ENCODE peak calls at places on chromosomes 11 and 22, in six cellular contexts. L is adrenal gland, H is transverse colon, J is K562, T is tibial nerve, P is endothelial cell of umbilical vein. R is an unnamed sample.

GRCh38 chr11:76334826-76335389 is 46.0 kb downstream of the THAP12 start:
- DNase-seq in L (no peak), H (no peak), J (no peak), T (no peak), P (no peak), R (no peak)

GRCh38 chr22:36457688-36458450 is 23.6 kb downstream of the TXN2 start:
- DNase-seq in L (peak), H (no peak), J (no peak), T (no peak), P (no peak), R (no peak)

GRCh38 chr11:77879218-77879617 is 58.3 kb downstream of the AAMDC start:
- DNase-seq in L (peak), H (no peak), J (no peak), T (peak), P (no peak), R (no peak)

GRCh38 chr11:133956650-133957633 is at the start of gene IGSF9B:
- DNase-seq in L (peak), H (peak), J (peak), T (peak), P (peak), R (peak)

GRCh38 chr11:79860336-79860735 is 419.5 kb upstream of the TENM4 start:
- DNase-seq in L (no peak), H (no peak), J (no peak), T (no peak), P (no peak), R (no peak)

GRCh38 chr11:63918576-63919171 is 1.7 kb upstream of the RCOR2 start:
- DNase-seq in L (no peak), H (no peak), J (peak), T (no peak), P (no peak), R (no peak)

GRCh38 chr22:47205081-47205491 is 442.6 kb downstream of the TBC1D22A start:
- DNase-seq in L (no peak), H (no peak), J (no peak), T (no peak), P (no peak), R (no peak)

GRCh38 chr22:24066872-24067271 is 55.8 kb downstream of the CABIN1 start:
- DNase-seq in L (no peak), H (peak), J (no peak), T (no peak), P (no peak), R (no peak)

GRCh38 chr22:24008381-24009226 is 2.5 kb upstream of the CABIN1 start:
- DNase-seq in L (no peak), H (no peak), J (no peak), T (no peak), P (no peak), R (no peak)

GRCh38 chr11:72224587-72225410 is at the start of gene INPPL1:
- DNase-seq in L (peak), H (peak), J (peak), T (no peak), P (no peak), R (peak)

GRCh38 chr11:93063101-93063500 is 93.7 kb downstream of the MTNR1B start:
- DNase-seq in L (no peak), H (no peak), J (no peak), T (no peak), P (no peak), R (no peak)

GRCh38 chr22:21447694-21448402 is 19.3 kb upstream of the TMEM191C start:
- DNase-seq in L (no peak), H (no peak), J (peak), T (no peak), P (no peak), R (peak)

GRCh38 chr11:103633037-103633788 is 403.2 kb upstream of the DDI1 start:
- DNase-seq in L (no peak), H (no peak), J (no peak), T (no peak), P (peak), R (no peak)

GRCh38 chr11:12411806-12412727 is 34.7 kb downstream of the PARVA start:
- DNase-seq in L (peak), H (peak), J (peak), T (peak), P (peak), R (no peak)

GRCh38 chr22:49102367-49102766 is 725.3 kb downstream of the BRD1 start:
- DNase-seq in L (no peak), H (no peak), J (no peak), T (no peak), P (no peak), R (no peak)

GRCh38 chr11:15216678-15217077 is 102.0 kb downstream of the INSC start:
- DNase-seq in L (no peak), H (no peak), J (peak), T (no peak), P (no peak), R (no peak)

GRCh38 chr11:58286249-58286648 is 18.2 kb upstream of the OR10W1 start:
- DNase-seq in L (no peak), H (peak), J (peak), T (no peak), P (peak), R (no peak)

GRCh38 chr11:60914620-60915249 is 777 bp downstream of the TMEM109 start:
- DNase-seq in L (peak), H (peak), J (peak), T (no peak), P (peak), R (no peak)

GRCh38 chr22:50621491-50621880 is 6.5 kb downstream of the ARSA start:
- DNase-seq in L (no peak), H (peak), J (no peak), T (no peak), P (no peak), R (no peak)

GRCh38 chr11:114250180-114250579 is 46.0 kb upstream of the NNMT start:
- DNase-seq in L (no peak), H (no peak), J (no peak), T (no peak), P (no peak), R (no peak)

GRCh38 chr11:76408171-76408965 is 27.2 kb downstream of the GVQW3 start:
- DNase-seq in L (no peak), H (no peak), J (no peak), T (no peak), P (peak), R (no peak)

GRCh38 chr11:7089328-7090251 is 792 bp downstream of the RBMXL2 start:
- DNase-seq in L (no peak), H (no peak), J (no peak), T (no peak), P (no peak), R (no peak)

GRCh38 chr22:23128269-23129108 is 13.3 kb downstream of the RSPH14 start:
- DNase-seq in L (peak), H (peak), J (peak), T (peak), P (peak), R (peak)

GRCh38 chr11:62755086-62755615 is 1.2 kb upstream of the ZBTB3 start:
- DNase-seq in L (no peak), H (no peak), J (no peak), T (no peak), P (no peak), R (no peak)

GRCh38 chr11:117749541-117749910 is 47.5 kb downstream of the DSCAML1 start:
- DNase-seq in L (no peak), H (no peak), J (no peak), T (no peak), P (no peak), R (no peak)

GRCh38 chr22:37904572-37905533 is 1.2 kb upstream of the MICALL1 start:
- DNase-seq in L (peak), H (peak), J (peak), T (peak), P (peak), R (no peak)

DNA sequence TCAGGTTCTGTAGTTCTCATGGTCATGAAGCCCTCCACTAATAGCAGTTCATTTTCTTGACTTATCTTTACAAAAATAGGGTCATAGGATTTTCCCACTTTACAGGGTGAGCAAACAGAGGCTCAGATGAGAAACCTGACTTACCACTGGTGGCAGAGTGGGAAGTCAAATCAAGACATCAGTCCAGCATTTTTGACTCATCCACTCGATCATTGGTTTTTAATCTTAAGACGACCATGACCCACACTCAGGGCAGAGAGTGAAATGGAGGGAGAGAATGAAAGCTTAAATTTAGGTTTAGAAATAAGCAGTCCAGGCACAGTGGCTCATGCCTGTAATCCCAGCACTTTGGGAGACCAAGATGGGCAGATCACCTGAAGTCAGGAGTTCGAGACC is 42.1 kb downstream of the RTL6 start:
- DNase-seq in L (no peak), H (no peak), J (no peak), T (no peak), P (no peak), R (no peak)
- TF ChIP-seq POLR2A in L (no peak), H (no peak), J (no peak), T (no peak), P (no peak), R (no peak)

GRCh38 chr11:122205036-122205435 is 89.0 kb upstream of the BLID start:
- DNase-seq in L (no peak), H (no peak), J (no peak), T (no peak), P (no peak), R (no peak)
- H3K27ac ChIP-seq in L (no peak), H (no peak), J (no peak), T (peak), P (no peak), R (no peak)

GRCh38 chr22:19971276-19972124 is 29.9 kb upstream of the TXNRD2 start:
- DNase-seq in L (no peak), H (no peak), J (no peak), T (no peak), P (no peak), R (no peak)
- TF ChIP-seq POLR2A in L (no peak), H (peak), J (no peak), T (no peak), P (peak), R (no peak)

GRCh38 chr22:40452730-40453487 is 82.5 kb downstream of the SGSM3 start:
- DNase-seq in L (no peak), H (no peak), J (no peak), T (no peak), P (no peak), R (no peak)
- H3K27ac ChIP-seq in L (no peak), H (no peak), J (no peak), T (peak), P (no peak), R (no peak)

GRCh38 chr22:40177738-40178416 is at the start of gene TNRC6B:
- DNase-seq in L (peak), H (peak), J (peak), T (peak), P (peak), R (peak)

GRCh38 chr22:40178417-40179409 is 988 bp downstream of the TNRC6B start:
- DNase-seq in L (peak), H (peak), J (no peak), T (peak), P (peak), R (peak)

GRCh38 chr22:40179535-40179934 is 1.8 kb downstream of the TNRC6B start:
- DNase-seq in L (no peak), H (no peak), J (no peak), T (no peak), P (no peak), R (no peak)

GRCh38 chr22:40175571-40176105 is 2.1 kb upstream of the TNRC6B start:
- DNase-seq in L (no peak), H (no peak), J (no peak), T (peak), P (peak), R (no peak)

DNA sequence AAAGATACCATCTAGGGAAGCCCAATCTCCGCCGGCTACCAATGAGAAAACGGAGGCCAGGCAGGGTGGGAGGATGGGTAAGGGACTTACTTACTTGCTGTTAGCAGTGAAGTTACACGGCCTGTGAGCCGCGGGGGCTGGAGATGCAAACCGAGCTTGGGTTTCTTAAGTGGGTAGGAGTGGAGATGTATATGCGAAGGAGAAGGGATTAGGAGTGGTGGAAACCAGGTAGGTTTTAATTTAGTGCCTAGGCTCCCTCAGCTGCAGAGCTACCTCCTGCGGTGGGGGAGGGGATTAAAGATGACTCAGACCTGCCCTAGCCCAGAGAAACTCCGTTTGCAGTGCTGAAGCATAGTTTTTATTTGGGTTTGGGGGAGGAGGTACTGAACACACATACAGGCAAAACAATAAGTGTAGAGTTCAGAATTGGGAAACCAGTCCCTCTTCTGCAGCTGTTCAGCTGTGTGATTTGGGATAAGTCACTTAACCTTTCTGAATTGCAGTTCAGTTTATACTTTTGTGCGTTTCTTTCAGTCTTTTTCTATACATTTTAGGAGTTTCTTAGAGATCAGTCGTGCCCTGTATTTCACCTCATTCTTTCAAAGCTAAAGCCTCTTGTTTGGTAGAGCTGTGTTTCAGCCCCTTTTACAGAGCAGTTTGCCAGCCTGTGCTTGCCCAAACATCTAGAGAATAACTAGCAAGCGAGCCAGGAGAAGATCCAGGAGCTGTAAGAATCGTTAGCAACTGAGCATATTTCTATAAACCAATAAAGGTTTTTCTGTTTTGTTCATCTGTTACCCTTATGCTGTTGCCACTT is 596 bp upstream of the TNRC6B start:
- DNase-seq in L (peak), H (peak), J (peak), T (peak), P (peak), R (peak)
- TF ChIP-seq POLR2A in L (no peak), H (no peak), J (no peak), T (no peak), P (no peak), R (no peak)

GRCh38 chr11:85665756-85666155 is 827 bp upstream of the CREBZF start:
- DNase-seq in L (no peak), H (no peak), J (no peak), T (no peak), P (no peak), R (no peak)

GRCh38 chr11:85663781-85664560 is 958 bp downstream of the CREBZF start:
- DNase-seq in L (peak), H (peak), J (peak), T (peak), P (peak), R (peak)

GRCh38 chr11:85661972-85662664 is 2.8 kb downstream of the CREBZF start:
- DNase-seq in L (no peak), H (no peak), J (no peak), T (no peak), P (peak), R (no peak)

GRCh38 chr11:85664561-85665481 is at the start of gene CREBZF:
- DNase-seq in L (peak), H (peak), J (peak), T (peak), P (peak), R (peak)

GRCh38 chr11:85663080-85663729 is 1.7 kb downstream of the CREBZF start:
- DNase-seq in L (no peak), H (no peak), J (no peak), T (no peak), P (peak), R (no peak)
- H3K27ac ChIP-seq in L (peak), H (peak), J (peak), T (peak), P (peak), R (peak)

GRCh38 chr22:35376728-35377472 is 4.0 kb upstream of the HMOX1 start:
- DNase-seq in L (peak), H (peak), J (peak), T (peak), P (peak), R (peak)
- TF ChIP-seq POLR2A in L (peak), H (no peak), J (peak), T (peak), P (peak), R (no peak)

GRCh38 chr11:1863352-1864215 is 10.7 kb downstream of the LSP1 start:
- DNase-seq in L (peak), H (peak), J (peak), T (peak), P (peak), R (peak)

GRCh38 chr11:1866226-1866625 is 13.3 kb downstream of the LSP1 start:
- DNase-seq in L (peak), H (no peak), J (no peak), T (no peak), P (no peak), R (no peak)

GRCh38 chr11:1864216-1864615 is 11.3 kb downstream of the LSP1 start:
- DNase-seq in L (no peak), H (no peak), J (no peak), T (no peak), P (no peak), R (no peak)

GRCh38 chr11:1866776-1867175 is 13.9 kb downstream of the LSP1 start:
- DNase-seq in L (peak), H (no peak), J (no peak), T (no peak), P (no peak), R (no peak)

GRCh38 chr11:1864831-1865665 is 12.2 kb downstream of the LSP1 start:
- DNase-seq in L (peak), H (no peak), J (no peak), T (no peak), P (no peak), R (no peak)
- H3K27ac ChIP-seq in L (peak), H (peak), J (no peak), T (peak), P (no peak), R (no peak)

GRCh38 chr11:34053161-34053686 is 1.7 kb downstream of the CAPRIN1 start:
- DNase-seq in L (peak), H (peak), J (peak), T (peak), P (peak), R (peak)
- TF ChIP-seq POLR2A in L (peak), H (peak), J (peak), T (no peak), P (no peak), R (peak)

GRCh38 chr11:111819161-111820058 is 52.0 kb downstream of the ALG9 start:
- DNase-seq in L (peak), H (peak), J (no peak), T (no peak), P (peak), R (no peak)
- H3K27ac ChIP-seq in L (peak), H (peak), J (no peak), T (peak), P (peak), R (peak)